ENCODE peak calls at places on chromosomes 16 and 17, in six cellular contexts. E is AG04450, P is heart left ventricle, R is HepG2, T is A549, I is left lung. J is an unnamed sample.

GRCh38 chr17:70099884-70100283 is 24.9 kb downstream of the KCNJ16 start:
- DNase-seq in I (no peak), P (no peak), T (no peak), R (no peak), E (no peak), J (no peak)

GRCh38 chr17:65556014-65556909 is 5.2 kb downstream of the AXIN2 start:
- DNase-seq in T (peak), P (peak), I (peak), E (no peak), R (peak), J (peak)

GRCh38 chr17:18994626-18995025 is 9.9 kb downstream of the FAM83G start:
- DNase-seq in R (no peak), E (no peak), I (no peak), P (no peak), T (no peak), J (no peak)

GRCh38 chr16:51152691-51153261 is 1.7 kb upstream of the SALL1 start:
- DNase-seq in P (no peak), I (no peak), R (no peak), T (no peak), E (no peak), J (no peak)

GRCh38 chr16:88702364-88703210 is 3.6 kb downstream of the RNF166 start:
- DNase-seq in I (no peak), R (no peak), E (no peak), T (no peak), P (no peak), J (no peak)

GRCh38 chr17:77580531-77580930 is 378.0 kb upstream of the TNRC6C start:
- DNase-seq in I (no peak), T (no peak), R (no peak), E (no peak), P (no peak), J (peak)

GRCh38 chr16:70778901-70779309 is 22.1 kb downstream of the VAC14 start:
- DNase-seq in T (peak), E (peak), R (peak), P (peak), I (no peak), J (peak)

GRCh38 chr17:46178550-46179198 is 14.6 kb downstream of the KANSL1 start:
- DNase-seq in R (no peak), I (no peak), E (no peak), T (no peak), P (no peak), J (no peak)

GRCh38 chr17:42312285-42313130 is 24.2 kb downstream of the STAT5A start:
- DNase-seq in T (peak), E (peak), P (peak), R (peak), I (peak), J (peak)

GRCh38 chr17:58591455-58591854 is 77.0 kb upstream of the MTMR4 start:
- DNase-seq in I (no peak), R (no peak), T (no peak), P (no peak), E (no peak), J (no peak)

GRCh38 chr17:41801374-41802062 is 10.2 kb downstream of the P3H4 start:
- DNase-seq in I (peak), E (peak), T (peak), P (peak), R (peak), J (peak)

GRCh38 chr17:81295678-81296381 is 723 bp upstream of the SLC38A10 start:
- DNase-seq in T (peak), E (no peak), R (peak), I (peak), P (no peak), J (peak)

GRCh38 chr17:61409301-61410099 is 9.9 kb downstream of the TBX2 start:
- DNase-seq in P (peak), R (no peak), E (no peak), I (peak), T (peak), J (peak)
- TF ChIP-seq CTCF in P (no peak), R (peak), E (peak), I (no peak), T (peak), J (peak)

GRCh38 chr17:40035162-40035559 is 19.0 kb downstream of the MED24 start:
- DNase-seq in P (no peak), T (peak), I (no peak), R (no peak), E (no peak), J (no peak)
- TF ChIP-seq CTCF in P (peak), T (peak), I (no peak), R (peak), E (peak), J (peak)

DNA sequence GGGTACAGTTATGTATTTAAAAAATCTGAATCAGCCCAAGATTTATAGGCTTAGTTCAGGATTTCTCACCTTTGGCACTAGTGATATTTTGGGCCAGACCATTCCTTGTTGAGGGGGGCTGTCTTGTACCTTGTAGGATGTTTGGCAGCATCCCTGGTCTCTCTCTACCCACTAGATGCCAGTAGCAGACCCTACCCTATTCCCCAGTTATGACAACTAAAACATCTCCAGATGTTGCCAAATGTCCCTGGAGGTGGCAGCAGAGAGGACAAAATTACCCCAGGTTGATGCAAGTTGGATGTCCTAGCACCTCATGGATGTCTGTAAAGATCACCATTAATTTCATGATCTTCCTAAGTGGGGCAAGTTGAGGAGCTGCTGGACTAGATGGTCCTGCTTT is 45.8 kb downstream of the SYT17 start:
- DNase-seq in E (no peak), P (no peak), I (no peak), T (no peak), R (peak), J (no peak)
- TF ChIP-seq CTCF in E (no peak), P (no peak), I (no peak), T (no peak), R (peak), J (no peak)

DNA sequence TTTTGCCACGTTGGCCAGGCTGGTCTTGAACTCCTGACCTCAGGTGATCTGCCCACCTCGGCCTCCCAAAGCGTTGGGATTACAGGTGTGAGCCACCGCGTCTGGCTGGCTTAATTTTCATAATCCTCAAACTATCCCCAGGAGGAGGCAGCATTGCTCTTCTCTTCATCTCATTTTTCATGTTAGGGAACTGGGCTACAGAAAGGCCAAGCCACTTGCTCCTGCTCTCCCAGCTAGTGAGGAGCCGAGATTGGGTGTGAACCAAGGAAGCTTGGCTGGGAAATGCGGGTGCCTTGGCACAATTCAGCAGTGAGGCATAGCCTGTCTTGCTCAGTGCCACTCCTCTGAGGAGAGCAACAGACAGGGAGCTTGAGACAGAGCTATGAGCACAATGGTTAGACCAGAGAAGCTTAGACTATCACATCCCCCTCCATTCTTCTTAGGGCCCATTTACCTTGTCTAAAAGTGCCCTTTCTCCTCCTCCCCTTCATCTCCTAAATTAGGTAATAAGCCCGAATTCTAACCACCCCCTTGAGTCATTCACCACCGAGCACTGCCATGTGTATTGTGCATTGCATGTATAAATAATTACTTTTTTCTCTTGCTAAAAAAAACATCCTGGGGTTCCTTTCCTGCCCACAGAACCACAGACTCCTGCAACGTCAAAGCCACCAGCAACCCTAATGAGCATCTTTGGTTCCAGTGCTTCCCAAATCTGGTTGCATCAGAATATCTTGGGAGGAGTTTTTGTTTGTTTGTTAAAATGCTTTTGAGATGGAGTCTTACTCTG is 20.0 kb upstream of the KIF19 start:
- DNase-seq in P (no peak), R (no peak), T (no peak), I (no peak), E (no peak), J (no peak)
- TF ChIP-seq CTCF in P (no peak), R (peak), T (peak), I (no peak), E (no peak), J (no peak)

DNA sequence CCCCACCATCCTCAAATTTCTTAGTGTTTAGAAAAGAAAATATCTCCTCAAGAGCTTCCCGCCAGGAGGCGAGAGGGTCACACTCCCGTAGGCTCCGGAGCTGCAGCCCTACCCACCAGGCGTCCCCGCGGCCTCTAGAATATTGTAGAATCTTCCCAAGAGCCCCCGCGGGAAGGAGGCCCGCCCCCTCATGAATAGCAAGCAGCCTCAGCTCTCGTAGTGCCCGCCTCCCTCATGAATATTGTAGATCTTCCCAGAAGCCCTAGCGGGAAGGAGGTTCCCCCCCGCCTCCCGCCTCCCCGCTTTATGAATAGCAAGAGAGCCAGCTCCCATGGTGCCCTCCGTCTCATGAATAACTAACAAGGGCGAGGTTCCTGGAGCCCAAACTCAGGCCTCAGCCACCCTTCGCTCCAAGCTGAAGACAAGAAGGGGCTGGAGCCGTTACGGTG is at the start of gene FBXO47:
- DNase-seq in P (peak), T (peak), I (peak), R (peak), E (peak), J (peak)
- TF ChIP-seq CTCF in P (peak), T (no peak), I (no peak), R (no peak), E (peak), J (peak)

DNA sequence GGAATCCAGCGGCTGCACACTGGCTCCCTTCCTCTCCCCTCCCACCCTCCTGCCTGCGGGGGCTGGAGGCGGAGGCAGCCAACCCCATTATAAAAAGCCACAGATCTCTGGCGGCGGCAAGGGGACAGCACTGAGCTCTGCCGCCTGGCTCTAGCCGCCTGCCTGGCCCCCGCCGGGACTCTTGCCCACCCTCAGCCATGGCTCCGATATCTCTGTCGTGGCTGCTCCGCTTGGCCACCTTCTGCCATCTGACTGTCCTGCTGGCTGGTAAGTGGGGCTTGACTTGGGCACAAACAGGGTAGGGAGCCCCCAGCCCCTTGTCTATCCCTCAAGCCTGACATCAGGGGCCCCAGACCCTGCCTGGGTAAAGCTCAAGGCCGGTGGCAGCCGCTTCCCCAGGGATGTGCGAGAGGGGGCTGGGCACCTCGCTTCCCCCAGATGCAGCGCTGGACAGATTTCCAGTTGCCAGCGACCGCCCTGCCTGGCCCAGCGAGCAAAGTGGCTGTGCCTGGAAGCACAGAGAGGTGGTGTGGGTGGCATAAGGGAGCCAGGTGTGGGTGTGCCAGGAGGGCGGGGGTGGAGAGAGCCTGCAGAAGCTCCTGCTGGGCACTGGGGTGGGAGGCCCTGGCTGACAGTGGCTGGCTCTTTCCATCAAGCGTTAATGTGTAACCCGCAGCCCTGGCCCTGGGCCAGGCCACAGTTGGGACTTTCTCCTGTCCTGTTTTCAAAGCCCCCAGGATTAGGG is at the start of gene CX3CL1:
- DNase-seq in E (no peak), R (peak), P (peak), T (no peak), I (peak), J (peak)
- TF ChIP-seq CTCF in E (peak), R (peak), P (peak), T (no peak), I (no peak), J (peak)

GRCh38 chr17:37221865-37222264 is 153.9 kb upstream of the C17orf78 start:
- DNase-seq in P (no peak), E (no peak), R (no peak), T (no peak), I (no peak), J (no peak)
- TF ChIP-seq CTCF in P (no peak), E (peak), R (no peak), T (no peak), I (no peak), J (no peak)